ENCODE peak calls at places on chromosomes 13 and 19, in seven cellular contexts. H is progenitor cell of endocrine pancreas; K is tibial nerve; C is AG10803; M is RWPE1; T is CD4-positive, alpha-beta T cell; Z is ascending aorta. B is an unnamed sample.

GRCh38 chr19:16180611-16181010 is 4.6 kb upstream of the FAM32A start:
- DNase-seq in H (no peak), K (no peak), C (peak; percentile 88), M (peak; percentile 80), T (no peak), Z (no peak), B (no peak)

GRCh38 chr13:73984949-73985691 is 149.1 kb downstream of the KLF12 start:
- DNase-seq in H (no peak), K (no peak), C (no peak), M (no peak), T (peak; percentile 94), Z (no peak), B (no peak)

GRCh38 chr19:925912-926594 is at the start of gene ARID3A:
- DNase-seq in H (no peak), K (no peak), C (no peak), M (peak; percentile 76), T (no peak), Z (no peak), B (peak; percentile 76)

GRCh38 chr13:29362849-29363604 is 232.5 kb downstream of the SLC7A1 start:
- DNase-seq in H (peak; percentile 34), K (peak; percentile 19), C (peak; percentile 41), M (peak; percentile 65), T (no peak), Z (no peak), B (peak; percentile 38)

GRCh38 chr13:74715718-74716117 is 581.5 kb upstream of the KLF12 start:
- DNase-seq in H (no peak), K (no peak), C (peak; percentile 37), M (no peak), T (no peak), Z (no peak), B (no peak)

GRCh38 chr13:29946093-29946492 is 95.7 kb upstream of the UBL3 start:
- DNase-seq in H (no peak), K (no peak), C (no peak), M (no peak), T (no peak), Z (no peak), B (no peak)

GRCh38 chr19:5828661-5829566 is 10.6 kb downstream of the FUT6 start:
- DNase-seq in H (peak; percentile 30), K (no peak), C (no peak), M (no peak), T (no peak), Z (no peak), B (peak; percentile 87)

GRCh38 chr13:41813426-41813825 is 147.5 kb downstream of the VWA8 start:
- DNase-seq in H (no peak), K (no peak), C (peak; percentile 41), M (no peak), T (no peak), Z (no peak), B (no peak)

GRCh38 chr13:101267656-101268055 is 148.7 kb downstream of the NALCN start:
- DNase-seq in H (no peak), K (no peak), C (peak; percentile 69), M (peak; percentile 26), T (no peak), Z (no peak), B (no peak)

GRCh38 chr19:12695997-12696365 is 450 bp downstream of the FBXW9 start:
- DNase-seq in H (no peak), K (no peak), C (no peak), M (peak; percentile 23), T (no peak), Z (no peak), B (no peak)

GRCh38 chr19:32873560-32873959 is 4.0 kb upstream of the SLC7A9 start:
- DNase-seq in H (no peak), K (no peak), C (no peak), M (no peak), T (no peak), Z (no peak), B (no peak)

GRCh38 chr13:67048084-67048792 is 181.9 kb downstream of the PCDH9 start:
- DNase-seq in H (no peak), K (no peak), C (peak; percentile 8), M (no peak), T (no peak), Z (no peak), B (no peak)

GRCh38 chr13:88622362-88622973 is 951.3 kb downstream of the SLITRK5 start:
- DNase-seq in H (no peak), K (no peak), C (no peak), M (no peak), T (peak; percentile 7), Z (no peak), B (no peak)

GRCh38 chr19:3210347-3211017 is 14.0 kb upstream of the CELF5 start:
- DNase-seq in H (peak; percentile 44), K (peak; percentile 51), C (no peak), M (peak; percentile 61), T (peak; percentile 55), Z (no peak), B (peak; percentile 79)

GRCh38 chr19:16118489-16119033 is 6.9 kb downstream of the RAB8A start:
- DNase-seq in H (no peak), K (no peak), C (no peak), M (no peak), T (no peak), Z (no peak), B (no peak)

GRCh38 chr13:113638806-113639205 is 19.2 kb downstream of the ATP4B start:
- DNase-seq in H (no peak), K (no peak), C (no peak), M (no peak), T (no peak), Z (no peak), B (no peak)

GRCh38 chr19:6967962-6968361 is 53.3 kb downstream of the MBD3L2B start:
- DNase-seq in H (no peak), K (no peak), C (no peak), M (no peak), T (no peak), Z (no peak), B (no peak)

GRCh38 chr13:84192125-84192524 is 309.9 kb upstream of the SLITRK1 start:
- DNase-seq in H (no peak), K (no peak), C (peak; percentile 87), M (peak; percentile 54), T (no peak), Z (no peak), B (no peak)

GRCh38 chr13:58165617-58166016 is 534.1 kb downstream of the PCDH17 start:
- DNase-seq in H (no peak), K (no peak), C (no peak), M (no peak), T (no peak), Z (no peak), B (no peak)

GRCh38 chr13:114101831-114102520 is 30.4 kb downstream of the RASA3 start:
- DNase-seq in H (no peak), K (no peak), C (no peak), M (no peak), T (peak; percentile 5), Z (no peak), B (no peak)

GRCh38 chr19:11236324-11237301 is 2.8 kb upstream of the ANGPTL8 start:
- DNase-seq in H (no peak), K (no peak), C (no peak), M (no peak), T (no peak), Z (no peak), B (no peak)

GRCh38 chr19:19386373-19386869 is 19.1 kb upstream of the GATAD2A start:
- DNase-seq in H (no peak), K (no peak), C (no peak), M (no peak), T (peak; percentile 21), Z (no peak), B (no peak)
- TF ChIP-seq CTCF in H (no peak), K (no peak), C (peak; percentile 20), M (no peak), T (no peak), Z (no peak), B (peak; percentile 12)

DNA sequence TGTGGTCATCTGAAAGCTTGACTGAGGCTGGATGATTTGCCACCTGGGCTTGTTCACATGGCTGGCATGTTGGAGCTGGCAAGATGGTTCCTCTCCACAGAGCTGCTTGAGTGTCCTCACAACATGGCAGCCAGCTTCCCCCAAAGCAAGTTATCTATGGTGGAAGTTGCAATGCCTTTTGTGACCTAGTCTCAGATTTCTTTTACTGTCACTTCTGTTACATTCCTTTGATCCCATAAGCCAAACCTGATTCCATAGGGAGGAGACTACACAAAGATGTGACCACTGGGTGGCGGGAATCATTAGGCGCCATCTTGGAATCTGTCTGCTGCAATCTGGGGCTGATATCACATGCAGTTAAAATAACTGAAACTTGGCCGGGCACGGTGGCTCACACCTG is 17.5 kb upstream of the LMTK3 start:
- DNase-seq in H (no peak), K (no peak), C (no peak), M (no peak), T (no peak), Z (no peak), B (no peak)
- TF ChIP-seq CTCF in H (no peak), K (no peak), C (no peak), M (no peak), T (no peak), Z (no peak), B (no peak)

DNA sequence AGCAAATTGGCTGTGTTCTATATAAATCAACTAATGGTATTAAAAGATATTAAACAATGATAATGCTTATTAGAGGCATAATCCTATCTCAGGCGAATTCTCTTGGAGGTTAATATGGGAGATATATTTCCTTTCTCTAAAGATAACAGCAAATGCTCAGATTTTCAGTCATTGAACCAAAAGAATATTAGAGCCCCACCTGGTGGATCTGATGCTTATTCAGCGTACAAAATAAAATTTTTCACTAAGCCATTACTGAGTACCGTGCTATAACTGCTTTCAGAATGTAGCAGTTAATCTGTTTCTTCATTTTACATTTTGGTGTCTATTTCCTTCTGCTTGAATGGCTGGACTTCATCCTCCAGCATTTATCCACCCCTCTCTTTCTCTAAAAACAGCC is 143.3 kb upstream of the IPO5 start:
- DNase-seq in H (no peak), K (peak; percentile 11), C (peak; percentile 3), M (peak; percentile 18), T (no peak), Z (no peak), B (no peak)
- TF ChIP-seq CTCF in H (peak; percentile 57), K (no peak), C (peak; percentile 56), M (peak; percentile 37), T (no peak), Z (no peak), B (peak; percentile 48)

GRCh38 chr13:23683084-23683483 is 112.9 kb downstream of the TNFRSF19 start:
- DNase-seq in H (no peak), K (no peak), C (no peak), M (no peak), T (no peak), Z (no peak), B (no peak)

GRCh38 chr13:23688336-23688735 is 118.1 kb downstream of the TNFRSF19 start:
- DNase-seq in H (no peak), K (no peak), C (no peak), M (no peak), T (no peak), Z (no peak), B (no peak)

GRCh38 chr13:23686948-23687347 is 116.7 kb downstream of the TNFRSF19 start:
- DNase-seq in H (no peak), K (no peak), C (no peak), M (no peak), T (no peak), Z (no peak), B (no peak)

GRCh38 chr13:23684647-23685046 is 114.4 kb downstream of the TNFRSF19 start:
- DNase-seq in H (no peak), K (no peak), C (no peak), M (no peak), T (no peak), Z (no peak), B (no peak)

DNA sequence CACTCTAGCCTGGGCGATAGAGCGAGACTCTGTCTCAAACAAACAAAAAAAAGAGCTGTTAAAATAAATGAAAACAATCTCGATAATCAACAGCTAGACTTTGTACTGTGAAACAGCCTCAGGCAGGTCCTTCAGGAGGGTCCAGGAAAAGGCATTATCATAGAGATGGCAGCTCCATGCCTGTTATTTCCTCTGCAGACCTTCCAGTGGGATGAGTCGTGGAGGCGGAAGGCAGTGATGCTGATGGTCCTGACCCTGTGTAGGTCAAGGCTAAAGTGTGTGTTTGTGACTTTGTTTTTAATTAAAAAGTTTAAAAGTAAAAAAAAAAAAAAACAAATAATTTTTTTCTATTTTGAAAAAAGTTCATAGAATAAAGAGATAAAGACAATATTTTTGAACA is 117.4 kb downstream of the TNFRSF19 start:
- DNase-seq in H (no peak), K (no peak), C (no peak), M (no peak), T (no peak), Z (no peak), B (no peak)
- TF ChIP-seq CTCF in H (no peak), K (no peak), C (no peak), M (no peak), T (no peak), Z (no peak), B (no peak)

B was measured in D721Med.